ENCODE peak calls at places on chromosomes 6 and 20, in five cellular contexts. X is lower lobe of right lung, N is tibial artery, Y is neuronal stem cell, F is stomach. A is an unnamed sample.

GRCh38 chr20:13644010-13644409 is 5.3 kb upstream of the TASP1 start:
- DNase-seq in X (no peak), N (no peak), Y (no peak), F (no peak), A (no peak)

GRCh38 chr20:11454966-11455799 is 462.5 kb upstream of the BTBD3 start:
- DNase-seq in X (no peak), N (no peak), Y (no peak), F (no peak), A (no peak)

GRCh38 chr6:6193221-6193745 is 127.2 kb downstream of the F13A1 start:
- DNase-seq in X (no peak), N (no peak), Y (no peak), F (no peak), A (no peak)

GRCh38 chr20:44066645-44067606 is 120.1 kb downstream of the JPH2 start:
- DNase-seq in X (no peak), N (peak), Y (no peak), F (peak), A (peak)

GRCh38 chr6:155505560-155505959 is 49.9 kb upstream of the NOX3 start:
- DNase-seq in X (no peak), N (no peak), Y (no peak), F (no peak), A (no peak)

GRCh38 chr6:113095836-113096235 is 748.7 kb downstream of the RFPL4B start:
- DNase-seq in X (no peak), N (no peak), Y (no peak), F (no peak), A (no peak)

GRCh38 chr20:15699431-15700146 is 873.7 kb downstream of the KIF16B start:
- DNase-seq in X (no peak), N (no peak), Y (no peak), F (no peak), A (no peak)

GRCh38 chr6:170404036-170404435 is 97.5 kb downstream of the FAM120B start:
- DNase-seq in X (no peak), N (no peak), Y (no peak), F (no peak), A (no peak)

GRCh38 chr6:37141291-37142046 is 28.5 kb upstream of the PIM1 start:
- DNase-seq in X (no peak), N (no peak), Y (peak), F (no peak), A (no peak)

GRCh38 chr6:119541132-119541905 is 191.8 kb upstream of the MAN1A1 start:
- DNase-seq in X (no peak), N (no peak), Y (no peak), F (no peak), A (no peak)

GRCh38 chr6:137728386-137729349 is 138.4 kb upstream of the TNFAIP3 start:
- DNase-seq in X (no peak), N (no peak), Y (no peak), F (no peak), A (peak)

GRCh38 chr6:28751514-28751913 is 172.3 kb downstream of the TRIM27 start:
- DNase-seq in X (no peak), N (no peak), Y (no peak), F (no peak), A (no peak)

GRCh38 chr6:52284131-52284459 is 447 bp downstream of the MCM3 start:
- DNase-seq in X (peak), N (no peak), Y (peak), F (no peak), A (peak)

GRCh38 chr6:44556046-44556445 is 168.5 kb downstream of the CDC5L start:
- DNase-seq in X (peak), N (peak), Y (no peak), F (peak), A (no peak)

GRCh38 chr20:38692436-38693411 is 31.6 kb upstream of the SLC32A1 start:
- DNase-seq in X (no peak), N (peak), Y (peak), F (peak), A (no peak)

GRCh38 chr6:15479761-15480160 is 183.1 kb downstream of the DTNBP1 start:
- DNase-seq in X (no peak), N (no peak), Y (no peak), F (no peak), A (no peak)

GRCh38 chr6:44284867-44285266 is 14.6 kb downstream of the TMEM151B start:
- DNase-seq in X (no peak), N (no peak), Y (no peak), F (no peak), A (no peak)

GRCh38 chr20:54980321-54980960 is 505.0 kb downstream of the DOK5 start:
- DNase-seq in X (no peak), N (no peak), Y (peak), F (no peak), A (no peak)

GRCh38 chr6:108174371-108175175 is 8.8 kb downstream of the NR2E1 start:
- DNase-seq in X (no peak), N (no peak), Y (peak), F (no peak), A (no peak)

GRCh38 chr6:39843305-39844020 is 51.3 kb downstream of the DAAM2 start:
- DNase-seq in X (no peak), N (no peak), Y (no peak), F (no peak), A (no peak)

GRCh38 chr6:110331383-110331782 is 26.8 kb downstream of the METTL24 start:
- DNase-seq in X (no peak), N (no peak), Y (no peak), F (no peak), A (no peak)

GRCh38 chr6:137119196-137120104 is 54.0 kb downstream of the IL22RA2 start:
- DNase-seq in X (no peak), N (no peak), Y (no peak), F (no peak), A (no peak)

GRCh38 chr6:41074692-41075436 is 2.1 kb downstream of the NFYA start:
- DNase-seq in X (no peak), N (no peak), Y (no peak), F (no peak), A (no peak)

GRCh38 chr20:63945921-63946920 is 10.0 kb downstream of the UCKL1 start:
- DNase-seq in X (no peak), N (no peak), Y (no peak), F (no peak), A (no peak)

GRCh38 chr6:163648868-163649267 is 234.3 kb downstream of the QKI start:
- DNase-seq in X (no peak), N (peak), Y (no peak), F (no peak), A (no peak)

GRCh38 chr6:110885526-110885925 is 10.9 kb downstream of the AMD1 start:
- DNase-seq in X (no peak), N (no peak), Y (no peak), F (no peak), A (no peak)

GRCh38 chr6:43367245-43367984 is 2.0 kb downstream of the ZNF318 start:
- DNase-seq in X (no peak), N (no peak), Y (no peak), F (no peak), A (no peak)

GRCh38 chr6:159788757-159789376 is 535 bp downstream of the TCP1 start:
- DNase-seq in X (peak), N (peak), Y (no peak), F (peak), A (peak)

GRCh38 chr6:28587011-28587745 is 61.5 kb downstream of the GPX5 start:
- DNase-seq in X (peak), N (no peak), Y (no peak), F (peak), A (no peak)

GRCh38 chr6:2819115-2819514 is 22.5 kb downstream of the SERPINB1 start:
- DNase-seq in X (no peak), N (no peak), Y (no peak), F (no peak), A (no peak)

GRCh38 chr6:2819891-2820814 is 21.5 kb downstream of the SERPINB1 start:
- DNase-seq in X (no peak), N (no peak), Y (no peak), F (no peak), A (no peak)

GRCh38 chr6:2816158-2816557 is 25.5 kb downstream of the SERPINB1 start:
- DNase-seq in X (no peak), N (no peak), Y (no peak), F (no peak), A (no peak)

GRCh38 chr6:2818593-2818992 is 23.1 kb downstream of the SERPINB1 start:
- DNase-seq in X (no peak), N (no peak), Y (no peak), F (no peak), A (no peak)

GRCh38 chr6:2817778-2818443 is 23.8 kb downstream of the SERPINB1 start:
- DNase-seq in X (no peak), N (no peak), Y (no peak), F (no peak), A (no peak)
- H3K4me3 ChIP-seq in X (no peak), N (peak), Y (no peak), F (no peak), A (no peak)

GRCh38 chr6:167000759-167001158 is 1.6 kb downstream of the CEP43 start:
- DNase-seq in X (no peak), N (no peak), Y (no peak), F (no peak), A (no peak)
- H3K4me3 ChIP-seq in X (no peak), N (no peak), Y (peak), F (no peak), A (no peak)

DNA sequence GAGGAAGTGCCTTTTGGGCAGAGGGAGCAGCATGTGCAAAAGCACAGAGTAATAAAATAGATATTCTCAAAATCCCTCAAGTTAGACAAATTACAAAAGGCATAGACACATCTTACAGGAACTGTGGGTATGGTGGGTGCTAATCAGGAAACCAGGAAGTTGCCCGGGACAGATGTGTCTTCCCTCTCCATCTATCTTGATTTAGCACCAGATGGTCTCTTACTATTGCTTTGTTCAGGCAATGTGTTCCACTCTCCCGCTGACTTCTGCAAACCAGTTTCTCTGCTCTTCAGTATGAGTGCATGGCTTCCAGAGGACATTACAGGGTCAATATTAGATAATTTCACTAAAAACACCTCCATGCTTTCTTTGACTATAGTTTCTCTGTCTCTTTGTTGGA is 13.2 kb downstream of the CITED2 start:
- DNase-seq in X (no peak), N (no peak), Y (no peak), F (no peak), A (no peak)
- H3K4me3 ChIP-seq in X (no peak), N (no peak), Y (no peak), F (no peak), A (no peak)

GRCh38 chr20:46605181-46605580 is 46.1 kb downstream of the SLC13A3 start:
- DNase-seq in X (no peak), N (no peak), Y (no peak), F (no peak), A (no peak)

GRCh38 chr20:46607191-46607848 is 43.9 kb downstream of the SLC13A3 start:
- DNase-seq in X (no peak), N (no peak), Y (no peak), F (no peak), A (no peak)

GRCh38 chr20:46607849-46608497 is 43.3 kb downstream of the SLC13A3 start:
- DNase-seq in X (no peak), N (no peak), Y (no peak), F (no peak), A (no peak)

GRCh38 chr20:46605978-46606816 is 45.1 kb downstream of the SLC13A3 start:
- DNase-seq in X (no peak), N (no peak), Y (no peak), F (no peak), A (no peak)

GRCh38 chr20:46606817-46607190 is 44.5 kb downstream of the SLC13A3 start:
- DNase-seq in X (no peak), N (no peak), Y (no peak), F (no peak), A (no peak)
- H3K4me3 ChIP-seq in X (no peak), N (no peak), Y (no peak), F (no peak), A (no peak)

A was measured in right atrium auricular region.